ENCODE peak calls at places on chromosome 3, in eight cellular contexts. S is trophoblast cell, W is neuronal stem cell, F is mammary epithelial cell, V is GM23248, P is neural progenitor cell, J is GM23338, G is IMR-90. R is an unnamed sample.

GRCh38 chr3:46196261-46196957 is 11.7 kb downstream of the CCR1 start:
- DNase-seq in S (peak), W (no peak), F (no peak), V (no peak), P (no peak), J (no peak), G (no peak), R (peak)

GRCh38 chr3:132464066-132464465 is 46.8 kb downstream of the DNAJC13 start:
- DNase-seq in S (no peak), W (no peak), F (no peak), V (peak), P (no peak), J (no peak), G (peak), R (peak)

GRCh38 chr3:49611714-49612113 is 57.4 kb downstream of the BSN start:
- DNase-seq in S (no peak), W (no peak), F (no peak), V (no peak), P (no peak), J (no peak), G (no peak), R (no peak)

GRCh38 chr3:49802719-49803463 is at the start of gene INKA1:
- DNase-seq in S (peak), W (peak), F (peak), V (peak), P (peak), J (peak), G (peak), R (peak)

GRCh38 chr3:197996855-197997254 is 36.8 kb downstream of the LMLN start:
- DNase-seq in S (no peak), W (no peak), F (no peak), V (no peak), P (no peak), J (no peak), G (no peak), R (no peak)

GRCh38 chr3:164845739-164846138 is 232.6 kb downstream of the SI start:
- DNase-seq in S (no peak), W (no peak), F (no peak), V (no peak), P (no peak), J (peak), G (no peak), R (no peak)

GRCh38 chr3:18544135-18544534 is 119.0 kb upstream of the SATB1 start:
- DNase-seq in S (no peak), W (no peak), F (no peak), V (no peak), P (no peak), J (no peak), G (no peak), R (no peak)

GRCh38 chr3:13452490-13453335 is 27.4 kb upstream of the HDAC11 start:
- DNase-seq in S (peak), W (no peak), F (peak), V (peak), P (peak), J (peak), G (peak), R (peak)

GRCh38 chr3:130384547-130384946 is 39.1 kb downstream of the COL6A5 start:
- DNase-seq in S (no peak), W (no peak), F (no peak), V (no peak), P (no peak), J (no peak), G (no peak), R (no peak)

GRCh38 chr3:53137835-53138446 is 7.7 kb upstream of the RFT1 start:
- DNase-seq in S (peak), W (no peak), F (peak), V (peak), P (no peak), J (no peak), G (peak), R (peak)

GRCh38 chr3:53072653-53073552 is 27.0 kb upstream of the SFMBT1 start:
- DNase-seq in S (peak), W (peak), F (peak), V (peak), P (peak), J (peak), G (peak), R (peak)

GRCh38 chr3:143707848-143708247 is 140.4 kb downstream of the SLC9A9 start:
- DNase-seq in S (no peak), W (no peak), F (no peak), V (peak), P (no peak), J (no peak), G (no peak), R (peak)

GRCh38 chr3:155895379-155895900 is 25.0 kb downstream of the GMPS start:
- DNase-seq in S (no peak), W (no peak), F (no peak), V (no peak), P (no peak), J (no peak), G (no peak), R (no peak)

GRCh38 chr3:71582612-71583568 is 638 bp downstream of the FOXP1 start:
- DNase-seq in S (peak), W (peak), F (peak), V (peak), P (peak), J (peak), G (peak), R (peak)

GRCh38 chr3:31639828-31640227 is 107.1 kb downstream of the STT3B start:
- DNase-seq in S (no peak), W (no peak), F (no peak), V (no peak), P (peak), J (peak), G (no peak), R (no peak)

GRCh38 chr3:144189044-144189443 is 217.4 kb downstream of the DIPK2A start:
- DNase-seq in S (no peak), W (no peak), F (no peak), V (peak), P (peak), J (peak), G (peak), R (no peak)

GRCh38 chr3:167406876-167407492 is 26.9 kb upstream of the ZBBX start:
- DNase-seq in S (peak), W (peak), F (peak), V (peak), P (peak), J (peak), G (peak), R (peak)

GRCh38 chr3:48935530-48935929 is 16.9 kb downstream of the ARIH2 start:
- DNase-seq in S (no peak), W (no peak), F (no peak), V (no peak), P (no peak), J (no peak), G (no peak), R (no peak)

GRCh38 chr3:123048480-123049237 is 18.2 kb upstream of the PDIA5 start:
- DNase-seq in S (peak), W (no peak), F (no peak), V (no peak), P (no peak), J (no peak), G (no peak), R (no peak)

GRCh38 chr3:195001961-195002861 is 268.7 kb downstream of the XXYLT1 start:
- DNase-seq in S (peak), W (peak), F (peak), V (peak), P (peak), J (peak), G (peak), R (peak)

GRCh38 chr3:10166213-10166604 is 1.5 kb downstream of the IRAK2 start:
- DNase-seq in S (no peak), W (no peak), F (no peak), V (no peak), P (no peak), J (no peak), G (no peak), R (no peak)

GRCh38 chr3:54928056-54928770 is at the start of gene LRTM1:
- DNase-seq in S (no peak), W (no peak), F (no peak), V (no peak), P (peak), J (no peak), G (no peak), R (no peak)

GRCh38 chr3:60064210-60065178 is 1014.7 kb upstream of the CFAP20DC start:
- DNase-seq in S (peak), W (no peak), F (peak), V (peak), P (no peak), J (no peak), G (peak), R (peak)

GRCh38 chr3:136685882-136686281 is 66.3 kb downstream of the STAG1 start:
- DNase-seq in S (no peak), W (no peak), F (no peak), V (no peak), P (no peak), J (no peak), G (no peak), R (no peak)

GRCh38 chr3:9809239-9809614 is 835 bp upstream of the TTLL3 start:
- DNase-seq in S (peak), W (no peak), F (no peak), V (peak), P (no peak), J (peak), G (no peak), R (no peak)

GRCh38 chr3:100709840-100710235 is 544 bp downstream of the TFG start:
- DNase-seq in S (peak), W (peak), F (peak), V (peak), P (peak), J (peak), G (peak), R (peak)

GRCh38 chr3:150237490-150237889 is 170.6 kb upstream of the TSC22D2 start:
- DNase-seq in S (no peak), W (no peak), F (peak), V (peak), P (no peak), J (no peak), G (peak), R (peak)

GRCh38 chr3:178063475-178063874 is 472.8 kb upstream of the KCNMB2 start:
- DNase-seq in S (no peak), W (no peak), F (no peak), V (peak), P (no peak), J (no peak), G (peak), R (no peak)

GRCh38 chr3:124745756-124746155 is 15.5 kb downstream of the UMPS start:
- DNase-seq in S (peak), W (no peak), F (no peak), V (no peak), P (no peak), J (no peak), G (no peak), R (no peak)

GRCh38 chr3:31962801-31963205 is 18.3 kb downstream of the OSBPL10 start:
- DNase-seq in S (no peak), W (no peak), F (peak), V (peak), P (no peak), J (no peak), G (peak), R (peak)

GRCh38 chr3:79872483-79872882 is 104.7 kb upstream of the ROBO1 start:
- DNase-seq in S (peak), W (no peak), F (peak), V (no peak), P (no peak), J (no peak), G (peak), R (no peak)

GRCh38 chr3:98778852-98779379 is 15.8 kb downstream of the ST3GAL6 start:
- DNase-seq in S (peak), W (no peak), F (peak), V (peak), P (no peak), J (no peak), G (peak), R (peak)

GRCh38 chr3:77038468-77038927 is 1.4 kb upstream of the ROBO2 start:
- DNase-seq in S (peak), W (peak), F (peak), V (peak), P (peak), J (peak), G (peak), R (peak)

GRCh38 chr3:126465928-126466564 is 9.6 kb downstream of the ZXDC start:
- DNase-seq in S (no peak), W (no peak), F (no peak), V (no peak), P (no peak), J (no peak), G (no peak), R (no peak)

GRCh38 chr3:15215996-15216395 is 9.9 kb downstream of the CAPN7 start:
- DNase-seq in S (no peak), W (no peak), F (no peak), V (peak), P (no peak), J (no peak), G (peak), R (no peak)

GRCh38 chr3:109224333-109224732 is 87.8 kb downstream of the C3orf85 start:
- DNase-seq in S (peak), W (no peak), F (no peak), V (no peak), P (peak), J (peak), G (no peak), R (no peak)

GRCh38 chr3:43473737-43474136 is 148.1 kb downstream of the ANO10 start:
- DNase-seq in S (peak), W (no peak), F (no peak), V (no peak), P (no peak), J (no peak), G (no peak), R (no peak)
- H3K27ac ChIP-seq in S (no peak), W (no peak), F (no peak), V (no peak), P (no peak), J (no peak), G (no peak), R (no peak)

DNA sequence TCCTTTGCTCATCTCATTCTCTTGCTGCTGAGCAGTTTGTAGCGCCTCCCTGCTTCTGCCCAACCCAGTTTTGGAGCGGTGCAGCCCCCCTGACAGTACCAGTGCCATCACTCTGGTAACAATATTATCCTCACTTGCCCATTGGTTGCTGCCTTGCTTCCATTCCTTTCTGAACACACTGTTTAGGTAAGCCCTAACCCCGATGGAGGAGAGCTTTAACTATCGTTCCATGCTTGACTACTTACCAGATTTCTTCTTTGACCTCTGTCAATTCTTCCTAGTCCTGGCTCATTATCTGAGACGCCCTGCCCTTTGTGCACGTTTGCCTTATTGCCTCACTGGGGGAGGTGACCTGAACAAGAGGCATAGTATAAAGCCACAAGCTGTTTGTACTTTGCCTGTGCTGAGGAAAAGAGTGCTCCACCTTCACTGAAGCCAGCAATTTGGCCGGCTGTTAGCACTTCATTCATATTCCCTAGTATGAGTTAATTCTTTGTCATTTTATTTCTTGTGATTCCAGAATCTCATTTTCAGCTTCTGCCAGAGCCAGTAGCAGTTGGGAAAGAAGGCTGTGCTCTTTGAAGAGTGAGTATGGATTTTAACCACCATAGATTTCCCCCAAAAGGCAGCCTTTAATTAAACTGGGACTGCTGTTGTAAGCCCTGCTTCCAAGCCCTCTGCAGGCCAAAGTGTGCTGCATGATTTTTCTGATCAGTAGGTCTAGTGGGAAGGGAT is 11.9 kb downstream of the ABHD6 start:
- DNase-seq in S (no peak), W (peak), F (no peak), V (no peak), P (peak), J (peak), G (no peak), R (no peak)
- H3K4me3 ChIP-seq in S (no peak), W (no peak), F (no peak), V (no peak), P (peak), J (no peak), G (no peak), R (peak)

DNA sequence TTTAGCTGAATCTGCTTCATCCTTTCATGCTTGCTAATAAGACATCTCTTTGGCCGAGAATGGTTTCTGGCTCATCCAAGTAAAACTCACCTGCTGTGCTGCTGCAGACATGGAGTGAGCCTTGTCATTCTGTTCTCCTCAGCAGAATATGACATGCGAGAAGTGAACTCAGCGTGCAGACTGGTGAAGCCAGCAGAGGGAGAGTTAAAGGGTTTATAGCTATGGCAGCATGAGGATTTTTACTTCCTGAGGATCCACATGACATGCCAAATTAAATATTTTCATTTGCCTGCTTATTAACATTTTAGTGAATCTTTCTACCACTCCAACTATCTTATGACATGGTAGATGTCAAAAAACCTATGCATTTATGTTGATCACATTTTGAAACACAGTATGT is 658.3 kb upstream of the NECTIN3 start:
- DNase-seq in S (no peak), W (no peak), F (no peak), V (no peak), P (no peak), J (no peak), G (no peak), R (no peak)
- H2AFZ ChIP-seq in S (no peak), W (no peak), F (peak), V (peak), P (no peak), J (no peak), G (peak), R (no peak)

GRCh38 chr3:43959498-43960447 is 269.0 kb downstream of the ABHD5 start:
- DNase-seq in S (no peak), W (no peak), F (no peak), V (no peak), P (peak), J (no peak), G (no peak), R (no peak)
- H3K27ac ChIP-seq in S (no peak), W (no peak), F (no peak), V (no peak), P (no peak), J (no peak), G (no peak), R (no peak)

DNA sequence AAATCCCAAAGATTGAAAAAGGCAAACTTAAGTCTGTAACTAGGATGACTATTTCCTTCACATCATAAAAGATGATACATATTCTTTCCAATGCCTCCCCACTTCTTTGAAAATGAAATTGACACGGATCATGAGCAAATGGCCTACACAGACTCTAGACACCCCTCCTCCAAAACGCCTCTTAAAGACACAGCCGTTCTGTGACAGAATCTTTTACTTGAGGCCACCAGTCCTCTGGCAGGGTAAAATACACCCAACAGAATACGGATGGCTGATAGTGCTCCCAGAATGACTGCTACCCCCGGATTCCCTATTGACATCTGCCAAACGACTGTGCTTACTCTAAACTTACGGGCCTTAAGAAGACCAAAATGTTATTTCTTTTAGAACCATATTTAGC is 84.5 kb downstream of the TNIK start:
- DNase-seq in S (no peak), W (no peak), F (no peak), V (peak), P (no peak), J (no peak), G (no peak), R (no peak)
- H3K4me3 ChIP-seq in S (no peak), W (no peak), F (no peak), V (no peak), P (no peak), J (no peak), G (no peak), R (no peak)

GRCh38 chr3:186945255-186945823 is 15.0 kb downstream of the ST6GAL1 start:
- DNase-seq in S (peak), W (no peak), F (no peak), V (no peak), P (no peak), J (no peak), G (no peak), R (no peak)

GRCh38 chr3:186949281-186949982 is 19.1 kb downstream of the ST6GAL1 start:
- DNase-seq in S (peak), W (no peak), F (peak), V (peak), P (no peak), J (no peak), G (peak), R (no peak)

GRCh38 chr3:186950402-186951093 is 20.2 kb downstream of the ST6GAL1 start:
- DNase-seq in S (no peak), W (no peak), F (peak), V (no peak), P (no peak), J (no peak), G (no peak), R (no peak)

GRCh38 chr3:186942168-186942567 is 11.8 kb downstream of the ST6GAL1 start:
- DNase-seq in S (no peak), W (no peak), F (no peak), V (no peak), P (no peak), J (no peak), G (no peak), R (no peak)

GRCh38 chr3:186946756-186947375 is 16.5 kb downstream of the ST6GAL1 start:
- DNase-seq in S (peak), W (no peak), F (no peak), V (no peak), P (no peak), J (no peak), G (no peak), R (no peak)
- H2AFZ ChIP-seq in S (no peak), W (no peak), F (no peak), V (no peak), P (no peak), J (no peak), G (no peak), R (no peak)

GRCh38 chr3:138186803-138187295 is 252 bp upstream of the ARMC8 start:
- DNase-seq in S (peak), W (no peak), F (peak), V (peak), P (peak), J (peak), G (peak), R (no peak)
- H3K27ac ChIP-seq in S (peak), W (peak), F (peak), V (peak), P (peak), J (peak), G (peak), R (peak)

DNA sequence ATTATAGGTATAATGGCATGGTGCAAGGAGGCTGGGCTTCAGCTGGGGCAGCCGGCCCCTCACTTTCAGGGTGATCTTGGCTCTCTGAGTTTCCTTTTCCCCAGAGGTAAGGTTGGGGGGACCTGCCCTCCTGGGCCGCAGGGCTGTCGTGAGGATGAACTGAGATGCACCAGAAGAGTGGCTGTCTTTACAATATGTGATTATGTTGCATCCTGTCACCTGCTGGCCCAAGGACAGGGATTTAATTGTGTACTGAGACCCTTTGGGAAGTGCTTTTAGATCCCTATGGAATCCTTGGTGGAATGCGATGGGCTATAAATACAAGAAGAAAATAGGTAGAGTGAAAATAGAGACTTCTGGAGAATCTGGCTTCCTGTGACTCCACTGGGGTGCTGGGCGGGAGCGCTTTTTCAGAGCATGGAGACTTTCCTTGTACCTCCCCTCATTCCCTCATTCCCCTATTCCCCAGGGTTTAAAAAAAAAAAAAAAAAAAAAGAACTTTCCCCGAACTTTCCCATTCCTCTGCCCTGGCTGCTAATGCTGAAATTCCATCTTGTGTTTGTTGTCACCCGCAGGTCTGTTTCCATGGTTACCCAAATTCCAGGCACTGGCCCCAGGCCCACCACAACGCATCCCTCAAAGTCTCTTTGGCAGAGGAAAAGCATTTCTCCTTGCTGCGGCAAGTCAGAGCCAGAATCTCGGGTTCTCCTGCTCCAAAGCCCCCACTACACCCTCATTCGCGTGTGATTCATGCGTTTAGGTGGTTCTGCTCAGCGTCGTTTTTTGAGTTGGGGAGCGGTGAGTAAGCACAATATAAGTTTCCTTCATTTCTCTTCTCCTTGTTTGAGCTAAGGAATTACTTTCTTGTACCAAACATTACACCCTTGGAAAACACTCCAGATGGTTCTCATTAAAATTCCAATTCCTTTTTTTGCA is 21.8 kb downstream of the ANAPC13 start:
- DNase-seq in S (peak), W (peak), F (peak), V (peak), P (peak), J (peak), G (peak), R (peak)
- H3K4me3 ChIP-seq in S (no peak), W (no peak), F (no peak), V (peak), P (no peak), J (peak), G (no peak), R (peak)

R was measured in mesenchymal stem cell.